ENCODE peak calls at places on chromosomes 16 and 17, in seven cellular contexts. N is body of pancreas, Y is IMR-90, C is suprapubic skin, M is tibial artery, Z is Peyer's patch, R is stomach. W is an unnamed sample. For H3K4me1, the result is how much of the 10 kb centered on the place peaks cover.

GRCh38 chr17:72640415-72641165 is 451.9 kb downstream of the SLC39A11 start:
- DNase-seq in M (no peak), R (peak), C (no peak), Z (peak), Y (no peak), N (peak), W (no peak)

GRCh38 chr16:89785523-89786155 is 30.8 kb downstream of the FANCA start:
- DNase-seq in N (no peak), Y (no peak), C (no peak), Z (peak), R (no peak), M (no peak), W (no peak)

GRCh38 chr16:74749291-74750055 is 25.1 kb downstream of the FA2H start:
- DNase-seq in M (no peak), Y (no peak), N (no peak), C (no peak), R (no peak), Z (no peak), W (no peak)

GRCh38 chr16:27824006-27824405 is 239.5 kb downstream of the GSG1L start:
- DNase-seq in N (no peak), Z (no peak), R (no peak), Y (no peak), M (no peak), C (peak), W (no peak)

GRCh38 chr16:31253642-31254045 is 6.1 kb upstream of the ITGAM start:
- DNase-seq in M (no peak), Y (no peak), N (no peak), C (no peak), R (peak), Z (peak), W (peak)

GRCh38 chr16:64543401-64543800 is 578.5 kb downstream of the CDH11 start:
- DNase-seq in M (no peak), C (no peak), Z (no peak), R (no peak), Y (no peak), N (no peak), W (no peak)

GRCh38 chr17:4742629-4743028 is 2.9 kb upstream of the CXCL16 start:
- DNase-seq in Y (no peak), M (no peak), Z (no peak), N (no peak), C (no peak), R (no peak), W (no peak)

GRCh38 chr17:28706471-28707338 is 5.0 kb downstream of the PROCA1 start:
- DNase-seq in Z (no peak), Y (no peak), C (no peak), M (no peak), N (no peak), R (no peak), W (no peak)

GRCh38 chr17:6470751-6471521 is 26.7 kb downstream of the PIMREG start:
- DNase-seq in C (no peak), Z (no peak), R (no peak), N (no peak), M (no peak), Y (no peak), W (no peak)

GRCh38 chr17:622356-622755 is 92.3 kb downstream of the VPS53 start:
- DNase-seq in N (no peak), Z (no peak), R (no peak), C (no peak), Y (peak), M (no peak), W (no peak)

GRCh38 chr17:48470388-48471034 is 40.5 kb upstream of the SKAP1 start:
- DNase-seq in R (no peak), N (no peak), Z (no peak), M (no peak), C (no peak), Y (peak), W (no peak)

GRCh38 chr16:53131363-53132071 is 76.7 kb downstream of the CHD9 start:
- DNase-seq in C (peak), R (peak), Z (peak), Y (peak), N (peak), M (peak), W (peak)

GRCh38 chr17:45155029-45155428 is 6.6 kb upstream of the HEXIM2 start:
- DNase-seq in N (no peak), C (no peak), M (no peak), R (no peak), Y (no peak), Z (no peak), W (no peak)

GRCh38 chr17:44522883-44523671 is 19.9 kb upstream of the GPATCH8 start:
- DNase-seq in Y (peak), N (peak), C (no peak), M (peak), Z (peak), R (peak), W (peak)

GRCh38 chr17:52170963-52171572 is 12.6 kb upstream of the CA10 start:
- DNase-seq in C (no peak), M (no peak), R (peak), Z (no peak), Y (no peak), N (peak), W (no peak)

GRCh38 chr17:45235071-45236001 is 13.7 kb downstream of the FMNL1 start:
- DNase-seq in R (peak), C (peak), Z (peak), M (peak), Y (peak), N (peak), W (peak)

GRCh38 chr17:1697681-1698080 is 12.5 kb downstream of the TLCD2 start:
- DNase-seq in Z (no peak), C (no peak), R (no peak), M (no peak), N (no peak), Y (no peak), W (no peak)

GRCh38 chr17:21029032-21029431 is 13.8 kb downstream of the USP22 start:
- DNase-seq in C (no peak), N (peak), M (peak), R (no peak), Z (peak), Y (peak), W (no peak)

GRCh38 chr17:45325810-45326209 is 9.0 kb upstream of the MAP3K14 start:
- DNase-seq in M (peak), N (no peak), Y (no peak), R (no peak), Z (peak), C (no peak), W (no peak)

GRCh38 chr16:15846510-15846909 is 10.3 kb downstream of the MYH11 start:
- DNase-seq in C (no peak), N (no peak), Z (no peak), Y (no peak), R (no peak), M (peak), W (no peak)

GRCh38 chr16:49749816-49750215 is 106.1 kb downstream of the ZNF423 start:
- DNase-seq in R (no peak), Z (no peak), M (no peak), Y (no peak), C (no peak), N (no peak), W (no peak)

GRCh38 chr17:29167393-29168078 is 12.7 kb downstream of the MYO18A start:
- DNase-seq in N (no peak), C (no peak), Y (no peak), M (no peak), Z (no peak), R (no peak), W (no peak)

GRCh38 chr16:72434159-72434558 is 262.2 kb upstream of the PMFBP1 start:
- DNase-seq in N (no peak), Y (peak), R (no peak), C (no peak), Z (no peak), M (no peak), W (no peak)

GRCh38 chr17:12431188-12431587 is 234.5 kb upstream of the MYOCD start:
- DNase-seq in M (no peak), N (no peak), Z (no peak), C (no peak), R (no peak), Y (no peak), W (no peak)

DNA sequence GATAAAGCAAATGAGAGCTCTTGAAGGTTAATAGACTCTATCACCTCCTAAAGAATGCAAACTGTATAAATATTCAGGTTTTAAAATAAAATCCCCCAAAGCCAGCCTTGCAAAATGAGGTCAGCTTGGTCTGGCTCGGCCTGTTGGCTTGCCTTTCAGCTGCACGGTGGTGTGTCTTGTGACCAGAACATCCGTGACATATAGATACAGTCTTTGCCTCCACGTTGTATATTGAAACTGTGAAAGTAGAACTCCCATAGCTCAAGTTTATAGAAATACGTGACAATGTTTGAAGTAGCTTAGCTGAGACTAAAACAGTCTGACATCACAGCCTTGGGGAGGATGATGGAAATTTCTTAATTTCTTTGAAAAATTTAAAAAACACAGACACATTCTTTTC is 236.6 kb upstream of the MYOCD start:
- DNase-seq in Y (no peak), R (no peak), N (no peak), M (no peak), Z (no peak), C (no peak), W (no peak)
- H3K4me1 ChIP-seq in Y (under half), R (under half), N (under half), M (under half), Z (under half), C (under half), W (under half)

DNA sequence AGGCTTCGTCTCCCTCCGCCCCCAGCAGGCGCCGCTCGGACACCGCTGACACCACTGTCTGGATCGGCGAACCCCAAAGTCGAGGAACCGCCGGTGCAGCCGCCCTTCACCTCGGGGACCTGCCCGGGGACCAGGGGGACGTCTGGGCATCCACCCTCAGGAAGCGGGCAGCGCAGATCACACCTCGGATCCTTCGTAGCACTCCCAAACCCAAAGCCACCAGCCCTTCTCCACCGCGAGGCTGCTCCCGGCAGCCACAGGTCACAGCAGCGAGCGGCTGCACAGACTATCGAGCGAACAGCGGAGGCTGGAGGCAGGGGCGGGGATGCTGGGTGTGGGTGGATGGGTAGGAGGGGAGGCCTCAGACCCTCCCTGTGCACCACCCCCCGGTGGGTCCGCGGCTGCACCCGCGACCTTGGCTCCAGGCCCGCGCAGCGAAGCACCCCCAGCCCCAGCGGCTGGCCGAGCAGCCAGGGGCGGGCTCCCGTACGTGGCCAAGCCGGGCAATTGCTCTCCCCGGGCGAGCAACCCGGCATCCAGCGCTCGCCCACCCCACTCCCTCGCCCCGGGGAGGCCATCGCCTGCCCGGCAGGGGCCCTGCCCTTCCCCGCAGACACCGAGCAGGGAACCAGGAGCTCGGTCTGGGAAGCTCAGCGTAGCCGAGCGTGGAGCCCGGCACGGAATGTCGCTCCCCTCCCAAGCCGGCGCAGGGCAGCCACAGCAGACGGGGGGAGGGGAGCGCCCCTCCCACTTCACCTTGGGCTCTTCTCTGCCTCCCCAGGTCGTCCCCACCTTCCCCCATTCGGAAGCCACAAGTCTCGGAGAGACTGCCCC is 1.0 kb downstream of the SDK2 start:
- DNase-seq in Z (no peak), M (no peak), R (peak), C (peak), N (no peak), Y (no peak), W (peak)
- H3K4me3 ChIP-seq in Z (peak), M (peak), R (peak), C (peak), N (no peak), Y (no peak), W (peak)

GRCh38 chr17:50047488-50048126 is 8.3 kb upstream of the ITGA3 start:
- DNase-seq in M (peak), N (no peak), Y (peak), Z (no peak), C (no peak), R (no peak), W (no peak)
- H3K4me1 ChIP-seq in M (under half), N (under half), Y (under half), Z (under half), C (under half), R (under half), W (under half)

GRCh38 chr16:2370725-2371124 is 30.2 kb upstream of the ABCA3 start:
- DNase-seq in R (no peak), C (no peak), Z (no peak), Y (no peak), M (no peak), N (no peak), W (no peak)

GRCh38 chr16:2374644-2375043 is 34.1 kb upstream of the ABCA3 start:
- DNase-seq in Z (no peak), C (no peak), M (no peak), Y (no peak), N (no peak), R (no peak), W (no peak)

GRCh38 chr16:2371421-2371820 is 30.9 kb upstream of the ABCA3 start:
- DNase-seq in R (no peak), N (no peak), Y (no peak), C (no peak), Z (no peak), M (no peak), W (no peak)

GRCh38 chr16:2366660-2367309 is 26.3 kb upstream of the ABCA3 start:
- DNase-seq in Z (no peak), N (no peak), R (no peak), M (no peak), Y (no peak), C (no peak), W (no peak)

DNA sequence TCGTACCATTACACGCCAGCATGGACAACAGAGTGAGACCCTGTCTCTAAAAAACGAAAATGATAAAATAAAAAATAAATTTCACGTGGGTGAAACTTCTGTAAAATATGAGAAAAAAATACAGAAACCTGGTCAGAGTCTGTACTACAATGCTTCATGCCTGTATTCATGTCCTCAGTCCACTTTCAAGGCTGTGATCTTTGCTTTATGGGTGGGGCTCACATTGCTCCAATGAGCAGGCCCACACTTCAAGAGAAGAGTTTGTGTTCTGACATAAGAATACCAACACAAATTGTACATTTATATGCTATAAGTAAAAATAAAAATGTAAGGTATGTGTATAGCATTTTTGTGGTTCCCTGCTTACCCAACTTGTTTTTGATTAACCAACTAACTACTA is 32.2 kb upstream of the ABCA3 start:
- DNase-seq in Z (peak), C (no peak), M (no peak), R (no peak), Y (no peak), N (no peak), W (no peak)
- H3K4me3 ChIP-seq in Z (no peak), C (no peak), M (no peak), R (no peak), Y (no peak), N (no peak), W (no peak)

GRCh38 chr17:12637015-12637414 is 28.7 kb upstream of the MYOCD start:
- DNase-seq in C (no peak), M (no peak), N (no peak), Y (peak), R (no peak), Z (no peak), W (no peak)
- H3K4me1 ChIP-seq in C (under half), M (under half), N (under half), Y (under half), R (under half), Z (under half), W (under half)

DNA sequence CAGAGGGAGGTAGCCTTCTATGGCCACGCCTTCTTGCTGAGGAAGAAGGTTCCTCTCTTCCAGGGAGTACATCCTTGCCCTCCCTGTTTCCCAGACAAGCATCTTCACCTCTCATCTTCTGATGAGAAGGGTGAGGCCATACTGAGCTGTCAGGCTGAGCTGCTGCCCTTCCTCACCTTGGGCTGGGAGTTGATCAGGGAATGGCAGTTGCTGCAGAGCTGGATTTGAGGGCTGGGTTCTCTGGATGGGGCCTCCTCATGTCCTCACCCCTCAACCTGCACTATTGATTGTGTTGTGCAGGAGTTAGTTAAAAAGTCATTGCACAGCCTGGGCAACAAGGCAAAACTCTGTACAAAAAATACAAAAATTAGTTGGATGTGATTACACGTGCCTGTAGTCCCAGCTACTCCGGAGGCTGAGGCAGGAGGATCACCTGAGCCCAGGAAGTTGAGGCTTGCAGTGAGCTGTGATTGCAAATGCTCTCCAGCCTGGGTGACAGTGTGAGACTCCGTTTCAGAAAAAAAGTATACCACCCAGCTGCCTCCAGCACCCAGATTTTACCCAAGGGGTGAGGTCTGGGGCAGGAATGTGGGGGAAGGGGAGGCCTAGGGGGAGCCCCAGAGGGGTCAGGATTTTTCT is 2.0 kb downstream of the ERBB2 start:
- DNase-seq in N (no peak), Y (no peak), M (no peak), Z (no peak), C (no peak), R (no peak), W (no peak)
- H3K4me3 ChIP-seq in N (no peak), Y (no peak), M (peak), Z (no peak), C (peak), R (peak), W (no peak)

DNA sequence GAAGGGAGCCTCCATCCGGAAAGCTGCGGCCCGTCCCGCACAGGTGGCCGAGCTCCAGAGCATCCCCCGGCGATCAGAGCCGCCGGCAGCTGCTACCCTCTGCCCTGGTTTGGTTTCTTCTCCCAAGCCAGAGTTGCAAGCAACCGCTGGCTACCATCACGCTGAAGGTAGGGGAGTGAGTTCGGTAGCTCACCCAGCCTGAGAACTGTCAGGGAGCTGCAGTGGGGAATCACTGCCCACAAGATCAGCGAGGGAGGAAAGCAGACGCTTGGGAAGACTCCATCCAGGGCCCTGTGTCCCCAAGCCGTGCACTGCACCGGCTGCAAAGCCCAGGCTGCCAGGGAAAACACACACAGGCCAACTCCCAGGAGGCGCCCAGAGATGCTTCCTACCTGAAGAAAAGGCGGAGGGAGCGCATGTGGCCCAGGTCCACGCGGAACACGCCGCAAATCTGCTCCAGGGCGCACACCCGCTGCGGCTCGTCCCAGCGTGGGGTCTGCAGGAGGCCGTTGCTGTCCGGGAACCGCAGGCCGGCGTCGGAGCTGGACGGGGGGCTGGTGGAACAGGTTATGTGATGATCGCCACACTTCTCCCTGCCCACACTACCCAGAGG is 83.3 kb downstream of the TBC1D16 start:
- DNase-seq in Z (no peak), M (peak), R (no peak), N (peak), C (peak), Y (no peak), W (no peak)
- H3K4me1 ChIP-seq in Z (under half), M (under half), R (under half), N (under half), C (under half), Y (under half), W (under half)

GRCh38 chr17:37490638-37491614 is 1.2 kb downstream of the DUSP14 start:
- DNase-seq in N (no peak), C (no peak), Z (no peak), R (no peak), Y (peak), M (peak), W (no peak)

GRCh38 chr17:37489197-37490001 is at the start of gene DUSP14:
- DNase-seq in Z (peak), M (peak), Y (peak), R (peak), N (peak), C (peak), W (peak)

GRCh38 chr17:37490022-37490587 is 414 bp downstream of the DUSP14 start:
- DNase-seq in C (peak), N (peak), M (peak), Z (peak), R (peak), Y (peak), W (peak)

GRCh38 chr17:37488009-37488604 is 1.6 kb upstream of the DUSP14 start:
- DNase-seq in Z (no peak), R (no peak), Y (peak), C (no peak), M (no peak), N (no peak), W (no peak)

DNA sequence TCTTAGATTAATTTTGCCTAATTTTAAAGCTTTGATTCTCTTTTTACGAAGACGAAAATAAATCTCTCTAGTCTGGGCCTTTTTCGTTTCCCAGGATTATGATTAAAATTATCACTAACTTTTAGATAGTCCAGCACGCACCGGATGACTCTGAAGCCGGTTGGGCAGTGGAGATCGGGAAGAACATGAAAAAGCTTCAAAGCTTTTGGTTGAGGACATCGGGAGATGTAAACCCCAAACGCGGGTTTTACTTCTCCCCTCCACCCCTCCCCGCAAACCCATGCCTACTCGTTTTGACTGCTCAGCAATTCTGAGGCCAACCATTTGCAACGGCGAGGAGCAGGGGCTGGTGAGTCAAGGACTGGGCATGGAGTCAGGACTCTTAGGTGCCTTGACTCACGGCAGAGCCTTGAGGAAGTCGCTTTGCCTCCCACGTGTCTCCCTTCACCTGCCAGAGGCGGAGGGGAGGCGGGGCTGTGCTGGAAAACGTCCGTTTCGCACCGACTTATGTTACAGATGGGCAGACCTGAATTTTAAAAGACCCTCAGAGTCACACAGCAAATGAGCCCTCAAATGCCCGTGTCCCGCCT is 989 bp upstream of the DUSP14 start:
- DNase-seq in Z (peak), C (peak), N (peak), M (peak), R (peak), Y (peak), W (peak)
- H3K4me3 ChIP-seq in Z (peak), C (peak), N (peak), M (peak), R (peak), Y (peak), W (peak)

GRCh38 chr16:11794991-11795886 is 1.8 kb downstream of the ZC3H7A start:
- DNase-seq in M (peak), C (no peak), N (no peak), Z (no peak), R (no peak), Y (no peak), W (no peak)
- H3K4me1 ChIP-seq in M (half or more), C (half or more), N (half or more), Z (under half), R (half or more), Y (under half), W (under half)

W was measured in heart left ventricle.